ENCODE peak calls at places on chromosomes 16 and 17, in four cellular contexts. M, K, X and S are unnamed samples.

GRCh38 chr16:78211951-78212350 is 112.5 kb downstream of the WWOX start:
- DNase-seq in M (no peak), K (peak), X (no peak), S (no peak)

GRCh38 chr16:22266546-22266945 is 30.7 kb upstream of the POLR3E start:
- DNase-seq in M (no peak), K (no peak), X (no peak), S (no peak)

GRCh38 chr16:81408409-81408950 is 36.1 kb upstream of the CMIP start:
- DNase-seq in M (no peak), K (no peak), X (no peak), S (no peak)

GRCh38 chr17:61395983-61396585 is 3.6 kb upstream of the TBX2 start:
- DNase-seq in M (no peak), K (no peak), X (no peak), S (no peak)

GRCh38 chr16:14289692-14290340 is 218.7 kb downstream of the MRTFB start:
- DNase-seq in M (no peak), K (peak), X (no peak), S (no peak)

GRCh38 chr17:29143894-29144293 is 36.3 kb downstream of the MYO18A start:
- DNase-seq in M (no peak), K (no peak), X (no peak), S (no peak)

GRCh38 chr16:9383281-9383680 is 291.8 kb downstream of the HAPSTR1 start:
- DNase-seq in M (no peak), K (no peak), X (no peak), S (no peak)

GRCh38 chr17:75365009-75365930 is 40.2 kb downstream of the GRB2 start:
- DNase-seq in M (no peak), K (no peak), X (no peak), S (no peak)

GRCh38 chr16:11688520-11688886 is 20.2 kb downstream of the SNN start:
- DNase-seq in M (no peak), K (no peak), X (no peak), S (no peak)

GRCh38 chr17:945672-946071 is 33.9 kb downstream of the NXN start:
- DNase-seq in M (no peak), K (no peak), X (no peak), S (no peak)

GRCh38 chr16:66335704-66336329 is 30.7 kb upstream of the CDH5 start:
- DNase-seq in M (no peak), K (no peak), X (peak), S (no peak)

GRCh38 chr17:27912989-27913388 is 19.8 kb upstream of the LYRM9 start:
- DNase-seq in M (no peak), K (no peak), X (no peak), S (no peak)

GRCh38 chr17:1919206-1919605 is 89.4 kb downstream of the RPA1 start:
- DNase-seq in M (no peak), K (no peak), X (no peak), S (no peak)

GRCh38 chr16:88511060-88511459 is 58.0 kb downstream of the ZFPM1 start:
- DNase-seq in M (no peak), K (no peak), X (no peak), S (no peak)

GRCh38 chr17:50053654-50053960 is 2.3 kb upstream of the ITGA3 start:
- DNase-seq in M (no peak), K (no peak), X (no peak), S (no peak)
- TF ChIP-seq EP300 in M (no peak), K (no peak), X (no peak), S (no peak)

GRCh38 chr17:4764612-4765011 is 7.1 kb upstream of the TM4SF5 start:
- DNase-seq in M (no peak), K (no peak), X (no peak), S (no peak)

DNA sequence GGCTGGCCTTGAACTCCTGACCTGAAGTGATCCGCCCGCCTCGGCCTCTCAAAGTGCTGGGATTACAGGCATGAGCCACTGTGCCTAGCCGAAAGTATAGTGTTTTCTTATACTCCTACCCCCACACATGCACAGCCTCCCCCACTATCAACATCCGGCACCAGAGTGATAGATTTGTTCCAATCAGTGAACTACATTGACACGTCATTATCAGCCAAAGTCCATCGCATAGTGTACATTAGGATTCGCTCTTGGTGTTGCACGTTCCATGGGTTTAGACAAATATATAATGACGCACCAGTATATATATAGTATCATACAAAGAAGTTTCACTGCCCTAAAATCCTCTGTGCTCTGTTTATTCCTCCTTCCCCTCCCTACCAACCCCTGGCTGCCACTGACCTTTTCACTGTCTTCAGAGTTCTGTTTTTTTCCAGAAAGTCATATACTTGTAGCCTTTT is 11.9 kb upstream of the TM4SF5 start:
- DNase-seq in M (no peak), K (no peak), X (no peak), S (no peak)
- TF ChIP-seq EP300 in M (no peak), K (no peak), X (no peak), S (peak)

DNA sequence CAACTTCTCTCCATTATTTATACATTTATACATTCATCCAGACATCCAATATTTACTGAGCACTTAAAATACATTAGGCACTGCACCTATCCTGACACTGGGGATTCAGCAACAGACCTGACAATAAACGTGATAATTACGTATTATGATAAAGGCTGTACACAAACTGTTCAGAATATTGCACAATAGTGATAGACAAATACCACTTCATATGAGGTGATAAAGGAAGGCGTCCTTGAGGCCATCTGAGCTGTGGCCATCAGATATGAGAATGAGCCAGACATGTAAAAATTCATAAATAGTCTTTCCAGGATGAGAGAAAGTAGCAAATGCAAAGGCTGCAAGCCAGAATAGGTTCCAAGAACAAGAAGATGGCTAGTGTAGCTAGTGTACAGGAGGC is 8.6 kb downstream of the USP32 start:
- DNase-seq in M (no peak), K (no peak), X (no peak), S (no peak)
- TF ChIP-seq EP300 in M (no peak), K (no peak), X (no peak), S (no peak)

GRCh38 chr17:6099492-6099891 is 29.3 kb downstream of the WSCD1 start:
- DNase-seq in M (peak), K (no peak), X (no peak), S (no peak)
- TF ChIP-seq EP300 in M (no peak), K (no peak), X (no peak), S (no peak)

DNA sequence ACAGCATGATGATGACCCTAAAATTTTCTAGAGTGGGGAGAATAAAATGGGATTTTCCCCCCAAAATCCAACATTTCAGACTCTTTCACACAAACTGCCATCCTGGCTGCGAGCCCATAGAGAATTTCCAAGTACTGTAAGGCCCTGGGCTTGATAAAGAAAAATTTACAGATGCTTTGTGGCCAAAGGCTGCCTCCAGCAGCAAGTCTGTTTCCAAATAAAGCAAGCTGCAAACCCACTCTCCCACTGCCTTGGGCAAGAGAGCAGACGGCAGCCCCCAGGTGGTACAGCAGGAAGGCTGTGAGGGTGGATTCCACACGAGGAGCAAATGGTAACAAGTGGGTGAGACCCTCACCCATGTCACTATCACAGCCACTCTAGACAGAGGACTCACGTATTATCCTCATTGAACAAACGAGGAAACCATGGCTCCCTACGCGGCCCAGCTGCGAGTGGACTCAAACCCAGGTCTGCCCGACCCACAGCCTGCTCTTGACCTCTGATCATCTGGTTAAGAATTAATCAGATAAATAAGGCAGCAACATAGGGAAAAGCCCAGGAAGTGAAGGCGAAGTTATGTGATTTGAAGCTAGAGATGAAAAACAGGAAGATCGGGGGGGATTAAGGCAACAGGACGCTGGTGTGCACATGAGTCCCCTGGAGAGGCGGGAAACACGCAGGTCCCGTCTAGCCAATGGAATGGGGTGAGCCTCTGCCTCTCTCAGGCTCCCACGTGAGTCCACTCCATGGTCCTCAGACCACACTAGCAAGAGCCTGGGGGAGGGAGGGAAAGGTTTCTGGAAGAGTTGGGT is 37.4 kb downstream of the AXIN2 start:
- DNase-seq in M (no peak), K (no peak), X (no peak), S (no peak)
- TF ChIP-seq EP300 in M (no peak), K (no peak), X (no peak), S (no peak)

DNA sequence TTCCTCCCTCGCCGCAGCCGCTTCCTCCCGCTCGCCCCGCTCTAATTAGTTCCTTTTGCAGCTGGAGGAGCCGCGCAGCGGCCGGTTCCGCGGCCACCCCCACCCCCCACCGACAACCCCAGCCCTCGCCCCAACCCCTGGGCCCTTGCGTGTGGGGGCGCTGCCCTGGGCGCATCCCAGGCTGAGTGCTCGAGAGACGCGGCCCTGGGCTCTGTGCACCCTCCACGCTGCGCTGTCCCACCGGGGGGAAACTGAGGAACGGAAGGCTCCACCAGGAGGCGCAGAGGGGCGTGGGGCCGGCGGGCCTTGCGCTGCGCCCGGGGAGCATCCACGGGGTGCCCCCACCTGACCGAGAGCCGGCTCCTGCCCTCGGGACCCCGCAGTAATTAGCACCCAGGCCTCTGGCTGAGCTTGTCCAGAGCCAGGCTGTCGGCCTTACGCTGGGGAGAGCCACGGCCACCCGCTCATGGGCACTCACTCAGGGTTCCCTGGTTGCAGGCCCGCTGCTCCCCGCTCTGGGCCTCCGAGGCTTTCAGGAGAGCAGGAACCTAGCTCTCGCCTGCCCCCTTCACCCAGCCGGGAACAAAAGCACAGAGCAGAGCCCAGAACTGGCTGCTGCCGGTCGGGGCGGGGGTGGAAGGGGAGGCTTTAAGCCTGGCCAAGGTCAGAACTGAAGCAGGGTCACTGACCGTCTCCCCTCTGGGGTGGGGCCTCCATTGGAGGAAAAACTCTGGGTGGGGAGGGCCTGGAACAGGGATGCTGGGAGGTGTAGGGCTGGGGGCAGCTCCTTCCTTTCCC is 12.1 kb downstream of the GLIS2 start:
- DNase-seq in M (peak), K (peak), X (peak), S (peak)
- TF ChIP-seq EP300 in M (no peak), K (no peak), X (no peak), S (peak)